ENCODE peak calls at places on chromosomes 11 and 22, in four cellular contexts. A, Q, M and W are unnamed samples.

GRCh38 chr11:61893981-61894380 is 2.6 kb upstream of the FADS3 start:
- DNase-seq in M (peak), A (peak), Q (no peak), W (peak)

GRCh38 chr11:33893711-33894401 is 2.0 kb upstream of the LMO2 start:
- DNase-seq in A (peak), M (no peak), Q (no peak), W (peak)

GRCh38 chr11:65114538-65115171 is 2.8 kb downstream of the ZNHIT2 start:
- DNase-seq in Q (no peak), A (no peak), M (no peak), W (no peak)

GRCh38 chr11:29328961-29329441 is 687.8 kb downstream of the KCNA4 start:
- DNase-seq in M (peak), Q (no peak), A (peak), W (peak)

GRCh38 chr22:50527921-50528681 is 1.7 kb downstream of the TYMP start:
- DNase-seq in Q (no peak), A (no peak), M (no peak), W (no peak)

GRCh38 chr11:134453441-134453840 is 41.4 kb upstream of the B3GAT1 start:
- DNase-seq in A (no peak), Q (no peak), M (no peak), W (no peak)

GRCh38 chr11:18727499-18728236 is 1.7 kb upstream of the IGSF22 start:
- DNase-seq in Q (no peak), M (peak), A (peak), W (peak)

GRCh38 chr11:93494341-93494740 is 48.9 kb downstream of the SMCO4 start:
- DNase-seq in Q (no peak), M (no peak), A (peak), W (no peak)

GRCh38 chr11:18705651-18706281 is 7.2 kb downstream of the TMEM86A start:
- DNase-seq in M (no peak), A (peak), Q (peak), W (no peak)

GRCh38 chr11:64620286-64620962 is 29.4 kb downstream of the SLC22A12 start:
- DNase-seq in A (peak), M (no peak), Q (no peak), W (no peak)

GRCh38 chr22:47835726-47836125 is 1073.3 kb downstream of the TBC1D22A start:
- DNase-seq in A (peak), Q (no peak), M (peak), W (peak)

GRCh38 chr11:78022397-78023396 is at the start of gene KCTD14:
- DNase-seq in M (no peak), A (no peak), Q (peak), W (peak)

GRCh38 chr22:17095538-17095937 is 10.7 kb downstream of the IL17RA start:
- DNase-seq in Q (no peak), A (peak), M (no peak), W (no peak)

GRCh38 chr22:45503816-45504702 is 1.4 kb downstream of the FBLN1 start:
- DNase-seq in A (peak), M (peak), Q (peak), W (peak)

GRCh38 chr11:94740975-94741707 is 27.0 kb upstream of the AMOTL1 start:
- DNase-seq in A (peak), M (peak), Q (peak), W (peak)

GRCh38 chr11:64759131-64759721 is 548 bp downstream of the PYGM start:
- DNase-seq in Q (peak), A (no peak), M (no peak), W (no peak)

GRCh38 chr11:1825039-1825740 is 9.6 kb upstream of the SYT8 start:
- DNase-seq in A (peak), Q (peak), M (no peak), W (no peak)

GRCh38 chr11:71286701-71287643 is 34.6 kb upstream of the SHANK2 start:
- DNase-seq in M (peak), A (peak), Q (peak), W (peak)

GRCh38 chr11:121929581-121929980 is 186.4 kb downstream of the BLID start:
- DNase-seq in A (peak), Q (no peak), M (peak), W (peak)

GRCh38 chr11:30489076-30489475 is 97.1 kb downstream of the MPPED2 start:
- DNase-seq in M (no peak), A (peak), Q (no peak), W (no peak)

GRCh38 chr11:46075168-46075567 is 46.1 kb downstream of the PHF21A start:
- DNase-seq in M (peak), Q (no peak), A (peak), W (peak)

GRCh38 chr11:64916040-64916847 is 765 bp downstream of the ATG2A start:
- DNase-seq in A (peak), M (peak), Q (peak), W (peak)

GRCh38 chr11:73323464-73323863 is 15.4 kb downstream of the ARHGEF17 start:
- DNase-seq in A (peak), Q (peak), M (peak), W (peak)

GRCh38 chr11:64150481-64151239 is 15.3 kb downstream of the MACROD1 start:
- DNase-seq in A (no peak), M (no peak), Q (no peak), W (no peak)

GRCh38 chr22:39808087-39808486 is 85.5 kb downstream of the ENTHD1 start:
- DNase-seq in A (peak), M (peak), Q (no peak), W (peak)

GRCh38 chr22:16845465-16845864 is 20.3 kb upstream of the XKR3 start:
- DNase-seq in M (no peak), A (no peak), Q (no peak), W (no peak)

GRCh38 chr11:88535916-88536547 is 198.5 kb upstream of the CTSC start:
- DNase-seq in A (peak), Q (no peak), M (peak), W (peak)

GRCh38 chr11:88246680-88247079 is 71.4 kb upstream of the RAB38 start:
- DNase-seq in Q (no peak), M (peak), A (peak), W (peak)

GRCh38 chr22:46614070-46614931 is 5.9 kb upstream of the GRAMD4 start:
- DNase-seq in Q (no peak), M (no peak), A (no peak), W (no peak)

GRCh38 chr11:69298778-69299461 is 5.0 kb downstream of the MYEOV start:
- DNase-seq in M (peak), A (no peak), Q (peak), W (no peak)

GRCh38 chr11:76672431-76673163 is 2.0 kb upstream of the LRRC32 start:
- DNase-seq in M (no peak), A (no peak), Q (peak), W (peak)

GRCh38 chr11:76670475-76671235 is at the start of gene LRRC32:
- DNase-seq in Q (peak), A (peak), M (no peak), W (peak)

GRCh38 chr11:76673164-76674142 is 2.9 kb upstream of the LRRC32 start:
- DNase-seq in Q (no peak), M (no peak), A (no peak), W (no peak)

GRCh38 chr11:76671236-76671590 is 666 bp upstream of the LRRC32 start:
- DNase-seq in A (no peak), Q (no peak), M (no peak), W (no peak)

GRCh38 chr11:76671626-76672309 is 1.2 kb upstream of the LRRC32 start:
- DNase-seq in A (no peak), M (no peak), Q (no peak), W (no peak)
- H3K4me3 ChIP-seq in A (no peak), M (no peak), Q (no peak), W (no peak)

GRCh38 chr11:14041040-14041439 is 78.5 kb downstream of the SPON1 start:
- DNase-seq in M (peak), Q (no peak), A (peak), W (no peak)
- TF ChIP-seq CTCF in M (peak), Q (peak), A (peak), W (no peak)

GRCh38 chr11:35316161-35316560 is 103.2 kb downstream of the SLC1A2 start:
- DNase-seq in M (peak), Q (no peak), A (peak), W (no peak)

GRCh38 chr11:35321111-35321510 is 98.2 kb downstream of the SLC1A2 start:
- DNase-seq in Q (no peak), M (no peak), A (no peak), W (no peak)

GRCh38 chr11:35318977-35319925 is 100.1 kb downstream of the SLC1A2 start:
- DNase-seq in M (no peak), A (no peak), Q (no peak), W (no peak)

GRCh38 chr11:35318309-35318708 is 101.0 kb downstream of the SLC1A2 start:
- DNase-seq in M (no peak), A (no peak), Q (no peak), W (no peak)

GRCh38 chr11:35317253-35317652 is 102.1 kb downstream of the SLC1A2 start:
- DNase-seq in M (no peak), Q (no peak), A (no peak), W (no peak)
- H3K4me3 ChIP-seq in M (no peak), Q (no peak), A (no peak), W (no peak)

GRCh38 chr11:120180571-120181445 is 30.0 kb upstream of the OAF start:
- DNase-seq in M (peak), A (peak), Q (peak), W (peak)
- TF ChIP-seq CTCF in M (peak), A (peak), Q (no peak), W (peak)